ENCODE peak calls at places on chromosomes 4 and X, in eight cellular contexts. L, H, Q, M, F, K, S and E are unnamed samples.

GRCh38 chr4:48779095-48779997 is 733 bp downstream of the FRYL start:
- DNase-seq in L (peak; percentile 74), H (peak; percentile 64), Q (peak; percentile 67), M (peak; percentile 23), F (peak; percentile 63), K (peak; percentile 71), S (peak; percentile 74), E (peak; percentile 66)

GRCh38 chrX:48956728-48957414 is 536 bp downstream of the OTUD5 start:
- DNase-seq in L (peak; percentile 41), H (peak; percentile 31), Q (no peak), M (no peak), F (no peak), K (peak; percentile 18), S (no peak), E (no peak)

GRCh38 chrX:151973851-151974335 is 583 bp downstream of the GABRE start:
- DNase-seq in L (peak; percentile 32), H (peak; percentile 41), Q (peak; percentile 34), M (peak; percentile 26), F (no peak), K (peak; percentile 20), S (peak; percentile 8), E (peak; percentile 15)

GRCh38 chrX:71652405-71652804 is 14.9 kb upstream of the LOC101059915 start:
- DNase-seq in L (no peak), H (peak; percentile 65), Q (peak; percentile 73), M (peak; percentile 46), F (peak; percentile 1), K (peak; percentile 56), S (no peak), E (peak; percentile 42)

GRCh38 chr4:152690706-152691651 is 11.2 kb upstream of the TMEM154 start:
- DNase-seq in L (no peak), H (peak; percentile 10), Q (no peak), M (no peak), F (no peak), K (no peak), S (no peak), E (no peak)

GRCh38 chr4:83536649-83537352 is 893 bp downstream of the GPAT3 start:
- DNase-seq in L (no peak), H (peak; percentile 22), Q (no peak), M (no peak), F (no peak), K (no peak), S (no peak), E (peak; percentile 10)

GRCh38 chrX:28108186-28108945 is 127.1 kb upstream of the DCAF8L1 start:
- DNase-seq in L (no peak), H (no peak), Q (no peak), M (no peak), F (no peak), K (no peak), S (no peak), E (no peak)

GRCh38 chrX:53281321-53281822 is at the start of gene IQSEC2:
- DNase-seq in L (peak; percentile 87), H (peak; percentile 77), Q (peak; percentile 69), M (peak; percentile 65), F (peak; percentile 5), K (peak; percentile 77), S (peak; percentile 64), E (peak; percentile 61)

GRCh38 chrX:2388669-2389068 is 112.1 kb downstream of the DHRSX start:
- DNase-seq in L (no peak), H (no peak), Q (no peak), M (no peak), F (no peak), K (no peak), S (no peak), E (no peak)

GRCh38 chr4:80334568-80334967 is 962 bp upstream of the CFAP299 start:
- DNase-seq in L (no peak), H (no peak), Q (no peak), M (no peak), F (no peak), K (no peak), S (no peak), E (no peak)

GRCh38 chr4:1776521-1777161 is 16.5 kb upstream of the FGFR3 start:
- DNase-seq in L (no peak), H (no peak), Q (no peak), M (no peak), F (no peak), K (no peak), S (no peak), E (no peak)

GRCh38 chr4:55278316-55278715 is 67.7 kb upstream of the SRD5A3 start:
- DNase-seq in L (no peak), H (no peak), Q (no peak), M (no peak), F (no peak), K (no peak), S (no peak), E (no peak)

GRCh38 chr4:185242749-185243533 is 33.5 kb downstream of the SNX25 start:
- DNase-seq in L (no peak), H (no peak), Q (no peak), M (no peak), F (no peak), K (no peak), S (no peak), E (no peak)

GRCh38 chrX:69501433-69501832 is 2.7 kb upstream of the NALF2 start:
- DNase-seq in L (peak; percentile 26), H (no peak), Q (peak; percentile 14), M (no peak), F (no peak), K (no peak), S (no peak), E (peak; percentile 46)

GRCh38 chr4:101724093-101724492 is 66.4 kb upstream of the BANK1 start:
- DNase-seq in L (no peak), H (no peak), Q (no peak), M (no peak), F (no peak), K (no peak), S (no peak), E (no peak)

GRCh38 chr4:30436394-30436793 is 283.8 kb upstream of the PCDH7 start:
- DNase-seq in L (no peak), H (no peak), Q (no peak), M (no peak), F (no peak), K (no peak), S (no peak), E (no peak)

GRCh38 chr4:122874194-122874593 is 47.6 kb downstream of the FGF2 start:
- DNase-seq in L (no peak), H (peak; percentile 86), Q (no peak), M (peak; percentile 83), F (no peak), K (peak; percentile 63), S (no peak), E (no peak)

GRCh38 chr4:110196871-110197420 is 1.5 kb downstream of the ELOVL6 start:
- DNase-seq in L (peak; percentile 59), H (peak; percentile 38), Q (peak; percentile 75), M (no peak), F (peak; percentile 65), K (peak; percentile 71), S (no peak), E (peak; percentile 74)

GRCh38 chr4:47442980-47443379 is 20.5 kb downstream of the COMMD8 start:
- DNase-seq in L (no peak), H (no peak), Q (no peak), M (no peak), F (no peak), K (no peak), S (no peak), E (no peak)

GRCh38 chrX:48666649-48667048 is 16.9 kb upstream of the WAS start:
- DNase-seq in L (no peak), H (no peak), Q (no peak), M (no peak), F (no peak), K (no peak), S (no peak), E (no peak)

GRCh38 chrX:57904481-57904880 is 5.8 kb downstream of the ZXDA start:
- DNase-seq in L (no peak), H (no peak), Q (no peak), M (no peak), F (no peak), K (no peak), S (no peak), E (no peak)

GRCh38 chr4:37890501-37891220 is at the start of gene TBC1D1:
- DNase-seq in L (peak; percentile 71), H (peak; percentile 33), Q (peak; percentile 55), M (no peak), F (peak; percentile 36), K (peak; percentile 31), S (no peak), E (peak; percentile 40)

GRCh38 chr4:67198757-67199156 is 346.5 kb downstream of the CENPC start:
- DNase-seq in L (no peak), H (peak; percentile 51), Q (peak; percentile 61), M (peak; percentile 74), F (no peak), K (no peak), S (no peak), E (no peak)

GRCh38 chrX:11423362-11423818 is 130.2 kb downstream of the AMELX start:
- DNase-seq in L (peak; percentile 8), H (peak; percentile 78), Q (peak; percentile 92), M (peak; percentile 7), F (no peak), K (peak; percentile 29), S (no peak), E (no peak)

GRCh38 chr4:127501103-127501502 is 131.7 kb upstream of the INTU start:
- DNase-seq in L (no peak), H (peak; percentile 9), Q (no peak), M (peak; percentile 18), F (no peak), K (no peak), S (no peak), E (no peak)

GRCh38 chr4:69408451-69408850 is 87.3 kb downstream of the UGT2B4 start:
- DNase-seq in L (no peak), H (no peak), Q (no peak), M (no peak), F (no peak), K (no peak), S (no peak), E (no peak)

GRCh38 chrX:2484721-2485459 is 15.9 kb downstream of the DHRSX start:
- DNase-seq in L (peak; percentile 53), H (no peak), Q (no peak), M (peak; percentile 30), F (no peak), K (peak; percentile 70), S (no peak), E (peak; percentile 40)

GRCh38 chrX:130082244-130083106 is 27.8 kb downstream of the ELF4 start:
- DNase-seq in L (peak; percentile 59), H (no peak), Q (peak; percentile 81), M (no peak), F (no peak), K (peak; percentile 30), S (no peak), E (no peak)